ENCODE peak calls at places on chromosomes 5 and 9, in ten cellular contexts. Z is breast epithelium, M is fibroblast of lung, T is DND-41, H is adrenal gland, L is colonic mucosa, A is lower lobe of right lung, I is GM23248, N is tibial artery, W is psoas muscle. P is an unnamed sample.

GRCh38 chr9:124007157-124007460 is 4.5 kb upstream of the LHX2 start:
- DNase-seq in Z (no peak), M (no peak), T (no peak), H (no peak), L (no peak), A (no peak), I (no peak), N (no peak), W (no peak), P (no peak)

GRCh38 chr9:33297455-33297854 is 7.1 kb downstream of the NFX1 start:
- DNase-seq in Z (no peak), M (no peak), T (peak), H (peak), L (peak), A (peak), I (no peak), N (peak), W (peak), P (no peak)

GRCh38 chr9:95862343-95862742 is 13.1 kb upstream of the ERCC6L2 start:
- DNase-seq in Z (no peak), M (no peak), T (no peak), H (no peak), L (no peak), A (no peak), I (no peak), N (no peak), W (no peak), P (no peak)

GRCh38 chr9:81590688-81591087 is 98.7 kb downstream of the TLE1 start:
- DNase-seq in Z (no peak), M (no peak), T (no peak), H (no peak), L (no peak), A (no peak), I (no peak), N (no peak), W (no peak), P (no peak)

GRCh38 chr9:16484178-16484577 is 386.3 kb downstream of the BNC2 start:
- DNase-seq in Z (no peak), M (no peak), T (no peak), H (no peak), L (no peak), A (no peak), I (no peak), N (no peak), W (no peak), P (no peak)

GRCh38 chr5:171388816-171389168 is 1.1 kb downstream of the NPM1 start:
- DNase-seq in Z (no peak), M (peak), T (no peak), H (no peak), L (no peak), A (peak), I (peak), N (no peak), W (no peak), P (no peak)

GRCh38 chr5:137516251-137516797 is 17.2 kb upstream of the SPOCK1 start:
- DNase-seq in Z (no peak), M (no peak), T (no peak), H (no peak), L (no peak), A (no peak), I (no peak), N (no peak), W (no peak), P (no peak)

GRCh38 chr5:36657563-36657995 is 51.2 kb downstream of the SLC1A3 start:
- DNase-seq in Z (no peak), M (peak), T (no peak), H (peak), L (peak), A (no peak), I (peak), N (peak), W (peak), P (no peak)

GRCh38 chr9:103837940-103838339 is 256.2 kb upstream of the SMC2 start:
- DNase-seq in Z (no peak), M (no peak), T (no peak), H (no peak), L (no peak), A (no peak), I (no peak), N (no peak), W (no peak), P (no peak)

GRCh38 chr5:139654875-139655491 is 6.8 kb downstream of the CXXC5 start:
- DNase-seq in Z (no peak), M (no peak), T (no peak), H (no peak), L (no peak), A (no peak), I (no peak), N (no peak), W (no peak), P (no peak)

GRCh38 chr5:6419340-6419852 is 29.3 kb upstream of the UBE2QL1 start:
- DNase-seq in Z (no peak), M (peak), T (no peak), H (no peak), L (no peak), A (no peak), I (no peak), N (no peak), W (no peak), P (no peak)

GRCh38 chr5:179478624-179479023 is 71.7 kb upstream of the RUFY1 start:
- DNase-seq in Z (no peak), M (no peak), T (no peak), H (no peak), L (no peak), A (no peak), I (no peak), N (no peak), W (no peak), P (no peak)

GRCh38 chr5:10607666-10608442 is 44.0 kb downstream of the ANKRD33B start:
- DNase-seq in Z (no peak), M (peak), T (no peak), H (peak), L (peak), A (peak), I (peak), N (peak), W (peak), P (no peak)

GRCh38 chr5:64140018-64140417 is 25.6 kb upstream of the RNF180 start:
- DNase-seq in Z (no peak), M (no peak), T (no peak), H (no peak), L (no peak), A (no peak), I (no peak), N (no peak), W (no peak), P (no peak)

GRCh38 chr5:16700081-16700480 is 83.3 kb upstream of the RETREG1 start:
- DNase-seq in Z (no peak), M (no peak), T (no peak), H (no peak), L (no peak), A (no peak), I (no peak), N (no peak), W (no peak), P (no peak)

GRCh38 chr9:86413966-86414880 is 60.0 kb upstream of the TUT7 start:
- DNase-seq in Z (no peak), M (peak), T (no peak), H (no peak), L (no peak), A (no peak), I (peak), N (no peak), W (no peak), P (no peak)

GRCh38 chr9:84141762-84142370 is 161.3 kb downstream of the RMI1 start:
- DNase-seq in Z (no peak), M (no peak), T (no peak), H (no peak), L (no peak), A (no peak), I (no peak), N (no peak), W (no peak), P (no peak)

GRCh38 chr5:57383093-57383861 is 99.3 kb downstream of the ACTBL2 start:
- DNase-seq in Z (no peak), M (peak), T (peak), H (peak), L (peak), A (no peak), I (peak), N (no peak), W (no peak), P (no peak)

GRCh38 chr9:129176786-129177442 is 1.1 kb downstream of the IER5L start:
- DNase-seq in Z (peak), M (peak), T (peak), H (peak), L (peak), A (peak), I (peak), N (peak), W (peak), P (no peak)

GRCh38 chr5:134552301-134552700 is 26.8 kb downstream of the JADE2 start:
- DNase-seq in Z (no peak), M (peak), T (no peak), H (peak), L (no peak), A (no peak), I (peak), N (peak), W (peak), P (no peak)

GRCh38 chr9:101999441-101999840 is 261.0 kb upstream of the GRIN3A start:
- DNase-seq in Z (no peak), M (no peak), T (no peak), H (no peak), L (no peak), A (no peak), I (no peak), N (no peak), W (no peak), P (no peak)

GRCh38 chr9:87271696-87272477 is 225.8 kb upstream of the DAPK1 start:
- DNase-seq in Z (no peak), M (no peak), T (no peak), H (no peak), L (no peak), A (no peak), I (no peak), N (no peak), W (no peak), P (no peak)

GRCh38 chr9:109013678-109014145 is 413 bp upstream of the CTNNAL1 start:
- DNase-seq in Z (no peak), M (peak), T (no peak), H (no peak), L (no peak), A (no peak), I (peak), N (no peak), W (no peak), P (no peak)

GRCh38 chr9:109010676-109011655 is 2.3 kb downstream of the CTNNAL1 start:
- DNase-seq in Z (no peak), M (peak), T (no peak), H (peak), L (no peak), A (no peak), I (peak), N (no peak), W (no peak), P (no peak)

GRCh38 chr9:109012876-109013677 is at the start of gene CTNNAL1:
- DNase-seq in Z (peak), M (peak), T (peak), H (peak), L (peak), A (peak), I (peak), N (peak), W (peak), P (peak)

GRCh38 chr9:109014267-109015025 is 1.1 kb upstream of the CTNNAL1 start:
- DNase-seq in Z (no peak), M (peak), T (no peak), H (peak), L (peak), A (no peak), I (peak), N (peak), W (no peak), P (no peak)

GRCh38 chr9:109012009-109012875 is 1.1 kb downstream of the CTNNAL1 start:
- DNase-seq in Z (peak), M (peak), T (peak), H (peak), L (peak), A (peak), I (peak), N (peak), W (peak), P (peak)
- H3K27ac ChIP-seq in Z (peak), M (peak), T (peak), H (peak), L (peak), A (peak), I (peak), N (peak), W (peak), P (peak)

GRCh38 chr9:137416563-137417151 is 6.3 kb downstream of the EXD3 start:
- DNase-seq in Z (no peak), M (no peak), T (no peak), H (no peak), L (no peak), A (peak), I (no peak), N (no peak), W (no peak), P (no peak)
- H3K27ac ChIP-seq in Z (peak), M (no peak), T (no peak), H (no peak), L (no peak), A (peak), I (no peak), N (no peak), W (peak), P (no peak)

GRCh38 chr5:170126061-170126460 is 20.4 kb downstream of the FOXI1 start:
- DNase-seq in Z (no peak), M (no peak), T (no peak), H (no peak), L (no peak), A (no peak), I (no peak), N (no peak), W (no peak), P (no peak)

GRCh38 chr5:170115925-170116324 is 10.2 kb downstream of the FOXI1 start:
- DNase-seq in Z (no peak), M (no peak), T (no peak), H (no peak), L (no peak), A (no peak), I (no peak), N (no peak), W (no peak), P (no peak)

GRCh38 chr5:170121321-170121720 is 15.6 kb downstream of the FOXI1 start:
- DNase-seq in Z (no peak), M (peak), T (no peak), H (no peak), L (no peak), A (no peak), I (peak), N (no peak), W (no peak), P (no peak)

GRCh38 chr5:170117736-170118135 is 12.0 kb downstream of the FOXI1 start:
- DNase-seq in Z (no peak), M (no peak), T (no peak), H (no peak), L (no peak), A (no peak), I (no peak), N (no peak), W (no peak), P (no peak)

DNA sequence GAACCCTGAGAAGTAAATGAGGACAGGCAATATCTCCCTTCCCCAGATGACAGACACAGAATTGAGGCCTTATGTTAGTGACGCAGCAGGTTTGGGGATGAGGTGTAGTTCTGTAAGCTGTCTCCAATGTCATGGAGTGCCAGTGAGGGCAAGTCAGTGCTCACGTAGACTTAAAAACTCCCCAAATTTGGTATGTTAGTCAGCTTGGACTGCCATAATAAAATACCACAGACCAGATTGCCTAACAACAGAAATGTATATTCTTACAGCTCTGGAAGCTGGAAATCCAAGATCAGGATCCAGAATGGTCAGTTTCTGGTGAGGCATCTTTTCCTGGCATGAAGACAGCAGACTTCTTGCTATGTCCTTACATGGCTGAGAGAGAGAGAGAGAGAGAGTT is 14.9 kb downstream of the FOXI1 start:
- DNase-seq in Z (no peak), M (peak), T (no peak), H (no peak), L (no peak), A (no peak), I (peak), N (no peak), W (no peak), P (no peak)
- H3K27ac ChIP-seq in Z (no peak), M (peak), T (no peak), H (no peak), L (no peak), A (no peak), I (peak), N (no peak), W (no peak), P (no peak)

GRCh38 chr9:14303526-14303925 is 10.4 kb downstream of the NFIB start:
- DNase-seq in Z (no peak), M (no peak), T (no peak), H (no peak), L (no peak), A (no peak), I (no peak), N (no peak), W (no peak), P (peak)

GRCh38 chr9:14303110-14303509 is 10.8 kb downstream of the NFIB start:
- DNase-seq in Z (no peak), M (no peak), T (no peak), H (no peak), L (no peak), A (no peak), I (no peak), N (no peak), W (no peak), P (no peak)

GRCh38 chr9:14301582-14301981 is 12.4 kb downstream of the NFIB start:
- DNase-seq in Z (no peak), M (no peak), T (no peak), H (no peak), L (no peak), A (no peak), I (no peak), N (no peak), W (no peak), P (no peak)

GRCh38 chr9:14301006-14301405 is 12.9 kb downstream of the NFIB start:
- DNase-seq in Z (no peak), M (no peak), T (no peak), H (no peak), L (no peak), A (no peak), I (no peak), N (no peak), W (no peak), P (no peak)

GRCh38 chr9:14302405-14302804 is 11.5 kb downstream of the NFIB start:
- DNase-seq in Z (no peak), M (peak), T (no peak), H (no peak), L (no peak), A (no peak), I (peak), N (no peak), W (no peak), P (no peak)
- H3K27ac ChIP-seq in Z (peak), M (peak), T (no peak), H (peak), L (no peak), A (no peak), I (no peak), N (peak), W (peak), P (peak)

DNA sequence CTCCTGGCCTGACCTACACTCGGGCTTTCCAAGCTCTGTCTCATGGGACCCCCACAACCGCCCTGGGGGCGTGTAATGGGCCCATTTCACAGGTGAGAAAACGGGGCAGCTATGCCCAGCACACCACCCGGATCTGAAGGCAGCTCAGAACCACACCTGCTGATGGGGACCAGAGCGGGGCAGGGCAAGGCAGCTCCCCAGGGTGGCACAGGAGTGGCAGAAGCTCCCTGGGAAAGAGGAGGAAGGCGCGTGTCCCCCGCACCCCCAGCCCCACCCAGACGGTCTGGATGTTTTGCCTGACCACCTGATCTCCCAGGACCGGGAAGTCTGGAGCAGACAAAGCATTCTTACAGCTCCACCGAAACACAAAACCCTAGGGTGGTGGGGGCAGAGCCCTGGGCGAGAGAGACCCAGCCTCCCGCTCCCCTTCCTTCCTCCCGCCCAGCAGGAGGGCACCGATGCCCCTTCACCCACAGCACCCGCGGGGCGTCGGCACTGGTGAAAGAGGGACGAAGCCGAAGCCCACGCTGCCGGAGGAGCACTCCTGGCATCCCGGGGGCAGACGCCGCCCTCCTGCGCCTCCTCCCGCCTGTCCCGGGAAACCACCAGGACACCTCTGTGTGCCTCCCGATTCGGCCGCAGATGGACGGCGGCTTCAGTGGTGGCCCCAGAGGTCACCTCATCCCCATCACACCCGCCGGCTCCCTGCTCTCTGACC is 14.5 kb downstream of the NOTCH1 start:
- DNase-seq in Z (no peak), M (no peak), T (no peak), H (no peak), L (peak), A (no peak), I (no peak), N (no peak), W (no peak), P (no peak)
- H3K27ac ChIP-seq in Z (peak), M (no peak), T (no peak), H (peak), L (peak), A (peak), I (no peak), N (no peak), W (no peak), P (peak)

DNA sequence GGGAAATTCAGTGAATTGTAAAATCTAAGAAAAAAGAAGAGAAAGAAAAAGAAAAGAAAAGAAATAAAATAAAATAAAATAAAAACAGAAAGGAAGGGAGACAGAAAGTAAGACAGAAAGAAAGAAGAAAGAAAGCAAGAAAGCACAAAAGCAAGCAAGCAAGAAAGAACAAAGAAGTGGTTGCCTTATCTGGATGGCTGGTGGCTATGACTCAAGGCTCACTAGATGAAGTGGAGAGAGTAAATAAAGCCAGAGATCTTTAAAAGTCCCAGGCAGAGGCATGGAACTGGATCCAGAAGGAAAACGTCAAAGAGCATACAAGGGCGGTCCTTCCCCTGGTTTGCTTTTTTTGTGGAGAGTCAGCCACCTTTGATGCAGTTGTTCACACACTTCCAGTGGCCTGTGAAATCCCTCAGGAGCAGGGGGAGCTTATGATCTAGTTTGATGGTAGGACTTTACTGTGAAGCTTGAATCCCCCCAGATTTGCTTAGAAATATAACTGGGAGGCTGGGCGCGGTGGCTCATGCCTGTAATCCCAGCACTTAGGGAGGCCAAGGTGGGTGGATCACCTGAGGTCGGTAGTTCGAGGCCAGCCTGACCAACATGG is 176.7 kb upstream of the HMHB1 start:
- DNase-seq in Z (no peak), M (peak), T (no peak), H (no peak), L (no peak), A (no peak), I (peak), N (no peak), W (no peak), P (no peak)
- H3K27ac ChIP-seq in Z (no peak), M (no peak), T (no peak), H (no peak), L (no peak), A (no peak), I (peak), N (no peak), W (no peak), P (no peak)

DNA sequence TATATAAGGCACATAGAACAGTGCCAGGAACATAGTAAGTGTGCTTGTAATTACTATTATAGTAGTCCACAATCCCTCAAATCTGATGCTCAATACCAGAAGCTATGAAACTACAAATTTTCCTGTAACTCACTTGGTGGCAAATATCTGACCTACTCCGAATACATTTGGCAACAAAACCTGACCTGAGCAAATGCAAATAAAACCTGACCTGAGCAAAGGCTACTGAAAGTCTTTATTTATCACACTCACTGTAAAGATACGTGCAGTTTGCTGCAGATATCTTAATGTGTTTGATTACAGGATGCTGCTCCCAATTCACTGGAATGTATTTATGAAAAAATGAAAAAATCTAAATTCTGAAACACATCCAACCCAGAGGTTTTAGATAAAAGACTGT is 7.1 kb downstream of the MEGF9 start:
- DNase-seq in Z (no peak), M (no peak), T (no peak), H (no peak), L (no peak), A (no peak), I (no peak), N (no peak), W (no peak), P (no peak)
- H3K27ac ChIP-seq in Z (no peak), M (no peak), T (no peak), H (no peak), L (no peak), A (no peak), I (no peak), N (no peak), W (no peak), P (no peak)

GRCh38 chr5:157888814-157889532 is 30.0 kb upstream of the CLINT1 start:
- DNase-seq in Z (no peak), M (no peak), T (no peak), H (no peak), L (no peak), A (no peak), I (no peak), N (no peak), W (no peak), P (no peak)
- H3K27ac ChIP-seq in Z (peak), M (no peak), T (no peak), H (no peak), L (no peak), A (no peak), I (no peak), N (no peak), W (no peak), P (no peak)

P was measured in substantia nigra.